ENCODE peak calls at places on chromosomes 6 and 20, in five cellular contexts. G is Calu3, W is adrenal gland, P is IMR-90, O is AG04450. I is an unnamed sample.

GRCh38 chr6:15553736-15554294 is 109.0 kb downstream of the DTNBP1 start:
- DNase-seq in G (no peak), W (no peak), P (no peak), O (no peak), I (no peak)

GRCh38 chr20:17533396-17533795 is 2.2 kb upstream of the BFSP1 start:
- DNase-seq in G (no peak), W (no peak), P (peak), O (no peak), I (peak)

GRCh38 chr6:167107787-167108186 is 15.1 kb upstream of the CCR6 start:
- DNase-seq in G (no peak), W (no peak), P (no peak), O (no peak), I (no peak)

GRCh38 chr6:90024633-90025032 is 130.4 kb downstream of the GJA10 start:
- DNase-seq in G (no peak), W (no peak), P (no peak), O (no peak), I (no peak)

GRCh38 chr6:167409689-167410088 is 84.8 kb downstream of the TTLL2 start:
- DNase-seq in G (no peak), W (no peak), P (no peak), O (no peak), I (no peak)

GRCh38 chr6:162546905-162547304 is 180.7 kb downstream of the PRKN start:
- DNase-seq in G (no peak), W (no peak), P (no peak), O (no peak), I (no peak)

GRCh38 chr20:17571153-17571527 is 1.3 kb downstream of the DSTN start:
- DNase-seq in G (no peak), W (no peak), P (no peak), O (no peak), I (no peak)

GRCh38 chr6:53956068-53956711 is 155.1 kb upstream of the MLIP start:
- DNase-seq in G (peak), W (peak), P (peak), O (peak), I (peak)

GRCh38 chr6:1498491-1499113 is 109.2 kb downstream of the FOXF2 start:
- DNase-seq in G (no peak), W (no peak), P (peak), O (no peak), I (no peak)

GRCh38 chr20:29079769-29080690 is 2177.4 kb upstream of the DEFB115 start:
- DNase-seq in G (no peak), W (no peak), P (no peak), O (no peak), I (no peak)

GRCh38 chr20:56748476-56749377 is 119.6 kb downstream of the TFAP2C start:
- DNase-seq in G (no peak), W (no peak), P (no peak), O (no peak), I (no peak)

GRCh38 chr6:4313044-4313686 is 177.8 kb upstream of the ECI2 start:
- DNase-seq in G (peak), W (peak), P (peak), O (peak), I (peak)

GRCh38 chr20:35145141-35145564 is 2.0 kb downstream of the EDEM2 start:
- DNase-seq in G (peak), W (no peak), P (peak), O (peak), I (peak)

GRCh38 chr6:7073810-7074525 is 33.8 kb upstream of the RREB1 start:
- DNase-seq in G (no peak), W (peak), P (no peak), O (no peak), I (no peak)

GRCh38 chr6:161273356-161273751 is 507 bp downstream of the AGPAT4 start:
- DNase-seq in G (peak), W (no peak), P (peak), O (no peak), I (peak)

GRCh38 chr20:19172637-19173036 is 39.8 kb upstream of the SLC24A3 start:
- DNase-seq in G (no peak), W (no peak), P (no peak), O (no peak), I (no peak)

GRCh38 chr20:19181552-19181951 is 30.9 kb upstream of the SLC24A3 start:
- DNase-seq in G (no peak), W (no peak), P (no peak), O (no peak), I (peak)

GRCh38 chr20:19176483-19176882 is 36.0 kb upstream of the SLC24A3 start:
- DNase-seq in G (no peak), W (no peak), P (no peak), O (no peak), I (no peak)
- TF ChIP-seq CTCF in G (no peak), W (no peak), P (no peak), O (no peak), I (no peak)

GRCh38 chr6:138945354-138945753 is 42.7 kb downstream of the REPS1 start:
- DNase-seq in G (peak), W (no peak), P (no peak), O (no peak), I (no peak)
- TF ChIP-seq CTCF in G (no peak), W (no peak), P (no peak), O (peak), I (no peak)

DNA sequence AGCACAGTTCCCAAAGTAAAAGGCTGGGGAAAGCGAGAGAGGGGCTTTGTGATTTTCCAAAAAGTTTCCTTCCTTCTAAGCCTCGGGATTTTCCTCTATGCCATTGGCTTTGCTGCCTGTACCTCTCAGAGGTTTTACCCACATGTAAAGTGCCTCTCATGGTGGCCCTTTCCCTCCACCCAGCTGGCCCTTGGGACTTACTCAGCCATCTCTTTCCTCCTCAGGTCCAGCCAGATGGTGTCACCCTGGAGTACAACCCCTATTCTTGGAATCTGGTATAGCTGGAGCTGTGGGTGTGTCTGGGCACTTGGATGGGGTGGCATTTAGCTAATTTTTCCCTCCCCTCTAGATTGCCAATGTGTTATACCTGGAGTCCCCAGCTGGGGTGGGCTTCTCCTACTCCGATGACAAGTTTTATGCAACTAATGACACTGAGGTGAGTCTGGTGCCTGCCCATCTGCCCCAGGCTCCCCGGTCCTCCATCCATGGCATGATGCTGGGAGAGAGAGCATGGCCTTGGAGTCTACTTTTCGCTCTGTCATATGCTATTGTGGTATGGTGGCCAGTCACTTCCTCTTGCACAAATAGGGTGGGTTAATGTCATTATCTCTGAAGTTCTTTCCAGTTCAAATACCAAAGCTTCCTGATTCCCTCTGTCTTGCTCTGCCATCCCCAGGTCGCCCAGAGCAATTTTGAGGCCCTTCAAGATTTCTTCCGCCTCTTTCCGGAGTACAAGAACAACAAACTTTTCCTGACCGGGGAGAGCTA is 1.1 kb downstream of the CTSA start:
- DNase-seq in G (peak), W (peak), P (peak), O (no peak), I (peak)
- TF ChIP-seq CTCF in G (no peak), W (no peak), P (peak), O (peak), I (peak)

GRCh38 chr6:32830017-32830416 is 8.5 kb downstream of the TAP2 start:
- DNase-seq in G (no peak), W (no peak), P (no peak), O (no peak), I (no peak)

GRCh38 chr6:32826996-32827395 is 10.2 kb upstream of the HLA-DOB start:
- DNase-seq in G (no peak), W (no peak), P (no peak), O (no peak), I (no peak)

GRCh38 chr6:32829495-32829894 is 9.0 kb downstream of the TAP2 start:
- DNase-seq in G (no peak), W (no peak), P (no peak), O (no peak), I (no peak)

GRCh38 chr6:32830936-32831335 is 7.6 kb downstream of the TAP2 start:
- DNase-seq in G (no peak), W (no peak), P (no peak), O (no peak), I (no peak)

DNA sequence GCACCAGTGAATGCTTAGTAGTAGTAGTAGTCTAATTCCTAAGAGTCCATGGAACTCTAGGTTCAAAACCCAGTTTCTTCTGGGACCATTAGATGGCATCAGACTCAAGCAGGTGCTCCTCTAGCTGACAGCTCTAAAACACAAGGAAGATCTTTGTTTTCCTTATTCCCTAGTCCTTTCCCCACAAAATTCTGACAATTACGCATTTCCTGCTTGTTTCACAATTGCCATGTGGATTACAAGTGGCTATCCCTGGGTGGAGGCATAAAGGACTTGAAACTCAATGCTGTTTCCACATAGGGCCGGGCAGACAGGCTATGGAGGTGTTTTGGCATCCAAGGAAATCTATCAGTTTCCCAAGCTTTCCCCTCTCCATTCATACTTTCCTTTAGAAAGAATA is 9.2 kb upstream of the HLA-DOB start:
- DNase-seq in G (peak), W (no peak), P (peak), O (no peak), I (peak)
- TF ChIP-seq CTCF in G (peak), W (peak), P (peak), O (peak), I (peak)

GRCh38 chr6:109524129-109524528 is 41.1 kb upstream of the ZBTB24 start:
- DNase-seq in G (no peak), W (no peak), P (no peak), O (no peak), I (no peak)

GRCh38 chr6:109531446-109531845 is 48.4 kb upstream of the ZBTB24 start:
- DNase-seq in G (no peak), W (no peak), P (no peak), O (no peak), I (no peak)

GRCh38 chr6:109526905-109527628 is 44.0 kb upstream of the ZBTB24 start:
- DNase-seq in G (peak), W (peak), P (peak), O (peak), I (peak)

GRCh38 chr6:109523478-109523877 is 40.5 kb upstream of the ZBTB24 start:
- DNase-seq in G (no peak), W (peak), P (peak), O (no peak), I (peak)

DNA sequence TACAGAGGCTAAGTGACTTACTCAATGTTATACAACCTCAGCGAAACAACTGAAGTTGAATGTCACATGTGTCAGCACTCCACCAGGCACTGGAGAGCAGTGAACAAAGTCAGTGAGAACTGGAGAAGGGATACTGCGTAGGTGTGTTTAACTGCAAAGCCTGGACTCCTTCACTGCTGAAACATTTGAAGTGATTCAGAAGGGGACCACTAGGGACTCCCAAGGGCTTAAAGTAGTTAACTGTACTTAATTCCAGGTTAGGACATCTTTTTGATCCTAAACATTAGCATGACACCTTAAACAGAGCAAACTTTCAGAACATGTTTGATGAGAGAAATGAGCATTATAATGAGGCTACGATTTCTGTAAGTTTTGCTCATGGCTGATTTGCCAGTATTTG is 45.0 kb upstream of the ZBTB24 start:
- DNase-seq in G (no peak), W (no peak), P (peak), O (no peak), I (peak)
- TF ChIP-seq CTCF in G (peak), W (no peak), P (peak), O (peak), I (no peak)

GRCh38 chr20:1362484-1362883 is 30.4 kb downstream of the FKBP1A start:
- DNase-seq in G (no peak), W (no peak), P (no peak), O (no peak), I (no peak)

GRCh38 chr20:1357921-1358671 is 29.2 kb upstream of the SDCBP2 start:
- DNase-seq in G (no peak), W (no peak), P (peak), O (no peak), I (no peak)

GRCh38 chr20:1364106-1364505 is 28.7 kb downstream of the FKBP1A start:
- DNase-seq in G (no peak), W (no peak), P (no peak), O (no peak), I (no peak)

GRCh38 chr20:1363522-1363921 is 29.3 kb downstream of the FKBP1A start:
- DNase-seq in G (no peak), W (no peak), P (no peak), O (no peak), I (no peak)

DNA sequence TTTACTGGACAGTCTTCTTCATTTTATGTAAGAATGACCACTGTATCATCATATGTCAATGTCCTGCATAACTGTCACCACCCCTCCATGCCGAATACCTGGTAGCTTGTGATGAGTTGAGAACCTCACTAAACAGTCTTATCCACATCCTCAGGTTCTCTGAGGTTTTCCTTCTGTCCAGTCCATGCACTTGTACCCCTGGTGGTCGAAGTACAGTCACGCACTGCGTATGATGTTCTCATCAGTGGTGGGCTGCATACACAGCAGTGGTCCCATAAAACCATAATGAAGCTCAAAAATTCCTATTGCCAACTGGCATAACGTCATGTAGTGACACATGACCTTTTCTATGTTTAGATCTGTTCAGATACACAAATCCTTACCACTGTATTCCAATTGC is 31.2 kb upstream of the SDCBP2 start:
- DNase-seq in G (no peak), W (no peak), P (no peak), O (no peak), I (no peak)
- TF ChIP-seq CTCF in G (no peak), W (no peak), P (no peak), O (peak), I (no peak)

GRCh38 chr20:49225896-49226295 is 6.7 kb downstream of the DDX27 start:
- DNase-seq in G (no peak), W (no peak), P (no peak), O (no peak), I (no peak)
- TF ChIP-seq CTCF in G (no peak), W (no peak), P (no peak), O (no peak), I (no peak)

DNA sequence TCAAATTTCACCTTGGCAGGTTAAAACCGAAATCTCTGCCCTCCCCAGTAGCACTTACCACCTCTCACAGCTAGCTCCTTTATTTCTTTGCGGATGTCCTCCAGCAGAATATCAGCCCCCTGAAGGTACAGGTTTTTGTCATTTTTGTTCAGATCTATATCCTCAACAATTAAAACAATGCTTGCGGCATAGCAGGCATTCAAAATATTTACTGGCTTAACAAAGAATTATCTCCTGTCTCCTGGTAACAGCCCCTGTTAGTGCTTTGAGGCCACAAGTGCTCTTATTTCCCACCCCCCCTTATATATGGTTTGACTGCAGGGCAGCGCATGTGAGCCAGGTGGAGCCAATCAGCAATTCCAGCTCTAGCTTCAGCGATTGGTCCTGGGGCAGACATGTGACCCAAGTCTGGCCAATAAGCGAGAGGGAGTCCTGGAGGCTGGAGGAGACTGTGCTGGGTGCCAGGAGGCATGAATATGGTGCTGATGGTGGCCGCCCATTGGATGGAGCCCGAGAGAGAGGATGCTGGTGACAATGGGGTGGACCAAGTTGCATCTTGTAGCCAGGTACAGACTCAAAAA is 21.0 kb downstream of the SULF2 start:
- DNase-seq in G (no peak), W (no peak), P (no peak), O (no peak), I (no peak)
- TF ChIP-seq CTCF in G (no peak), W (no peak), P (no peak), O (no peak), I (no peak)

GRCh38 chr6:128521302-128521632 is 868 bp upstream of the PTPRK start:
- DNase-seq in G (no peak), W (no peak), P (no peak), O (no peak), I (no peak)
- TF ChIP-seq CTCF in G (no peak), W (no peak), P (no peak), O (no peak), I (no peak)

I was measured in bronchial epithelial cell.